ENCODE peak calls at places on chromosome 1, in seven cellular contexts. Z is RWPE1; S is CD8-positive, alpha-beta memory T cell; K is AG04450; A is heart left ventricle; Q is breast epithelium; N is A549. B is an unnamed sample.

GRCh38 chr1:41613646-41614592 is 129.4 kb upstream of the EDN2 start:
- DNase-seq in Z (peak), S (no peak), K (no peak), A (no peak), Q (no peak), N (no peak), B (no peak)

GRCh38 chr1:60345621-60346020 is 272.1 kb upstream of the C1orf87 start:
- DNase-seq in Z (no peak), S (no peak), K (no peak), A (no peak), Q (no peak), N (no peak), B (no peak)

GRCh38 chr1:45846931-45847330 is 43.5 kb downstream of the MAST2 start:
- DNase-seq in Z (no peak), S (no peak), K (no peak), A (no peak), Q (no peak), N (no peak), B (no peak)

GRCh38 chr1:36247538-36247937 is 23.3 kb downstream of the THRAP3 start:
- DNase-seq in Z (no peak), S (no peak), K (no peak), A (no peak), Q (no peak), N (no peak), B (no peak)

GRCh38 chr1:226001852-226002666 is 2.9 kb upstream of the SDE2 start:
- DNase-seq in Z (no peak), S (peak), K (no peak), A (peak), Q (peak), N (no peak), B (peak)

GRCh38 chr1:115184951-115185331 is 95.6 kb upstream of the TSPAN2 start:
- DNase-seq in Z (peak), S (no peak), K (no peak), A (no peak), Q (no peak), N (no peak), B (no peak)

GRCh38 chr1:40389234-40389815 is 15.8 kb downstream of the SMAP2 start:
- DNase-seq in Z (no peak), S (no peak), K (no peak), A (no peak), Q (no peak), N (no peak), B (no peak)

GRCh38 chr1:226436855-226437491 is 29.1 kb upstream of the PARP1 start:
- DNase-seq in Z (no peak), S (no peak), K (no peak), A (no peak), Q (peak), N (no peak), B (no peak)

GRCh38 chr1:1434812-1435093 is 737 bp upstream of the VWA1 start:
- DNase-seq in Z (no peak), S (no peak), K (no peak), A (no peak), Q (no peak), N (no peak), B (no peak)

GRCh38 chr1:226679853-226680516 is 59.1 kb downstream of the ITPKB start:
- DNase-seq in Z (peak), S (peak), K (no peak), A (peak), Q (peak), N (no peak), B (peak)

GRCh38 chr1:38121231-38121680 is 74.7 kb upstream of the POU3F1 start:
- DNase-seq in Z (no peak), S (no peak), K (no peak), A (no peak), Q (no peak), N (no peak), B (peak)

GRCh38 chr1:199931666-199932377 is 95.7 kb upstream of the NR5A2 start:
- DNase-seq in Z (no peak), S (no peak), K (no peak), A (peak), Q (no peak), N (no peak), B (peak)

GRCh38 chr1:33056426-33056825 is 19.7 kb upstream of the AK2 start:
- DNase-seq in Z (no peak), S (no peak), K (no peak), A (no peak), Q (no peak), N (no peak), B (no peak)

GRCh38 chr1:42175314-42176054 is 10.9 kb upstream of the GUCA2A start:
- DNase-seq in Z (no peak), S (no peak), K (no peak), A (no peak), Q (no peak), N (no peak), B (no peak)

DNA sequence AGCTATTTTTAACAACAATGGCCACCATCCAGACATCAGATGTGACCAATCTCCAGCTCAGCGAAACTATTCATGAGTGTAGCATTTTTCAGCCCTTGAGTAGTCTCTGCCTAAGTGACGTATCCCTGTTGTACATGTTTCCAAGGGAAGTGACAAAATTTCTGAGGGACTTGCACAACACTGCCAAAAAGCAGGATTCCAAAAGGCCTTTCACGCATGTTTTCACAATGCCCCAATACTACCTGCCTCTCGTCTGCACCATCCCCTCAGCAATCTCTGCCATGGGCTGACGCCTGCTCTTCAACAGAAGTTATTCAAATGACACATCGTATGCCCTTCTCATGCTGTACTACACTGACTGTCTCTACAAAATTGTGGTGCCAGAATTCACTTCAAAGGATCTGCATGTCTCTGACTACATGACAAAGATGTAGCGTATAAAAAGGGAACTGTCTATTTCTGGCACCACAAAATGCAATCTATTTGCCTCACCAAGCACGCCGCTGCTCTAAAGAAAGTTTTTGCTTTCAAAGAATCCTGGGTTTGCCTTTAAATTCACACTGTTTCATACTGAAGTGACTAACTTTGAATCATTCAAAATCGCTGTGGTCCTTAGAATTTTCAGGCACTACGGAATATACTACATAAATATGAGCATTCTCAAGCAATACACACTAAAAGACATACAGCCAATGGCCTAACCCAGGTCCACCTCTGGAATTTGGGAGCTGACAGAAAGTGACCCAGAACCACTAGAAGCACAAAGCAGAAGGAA is 32.9 kb downstream of the JAK1 start:
- DNase-seq in Z (no peak), S (no peak), K (peak), A (peak), Q (peak), N (no peak), B (peak)
- H3K27ac ChIP-seq in Z (no peak), S (no peak), K (peak), A (peak), Q (peak), N (peak), B (no peak)

GRCh38 chr1:9322845-9323244 is 30.2 kb downstream of the SPSB1 start:
- DNase-seq in Z (no peak), S (no peak), K (no peak), A (peak), Q (no peak), N (no peak), B (no peak)

GRCh38 chr1:9320520-9321479 is 28.1 kb downstream of the SPSB1 start:
- DNase-seq in Z (no peak), S (no peak), K (peak), A (no peak), Q (no peak), N (no peak), B (no peak)

GRCh38 chr1:9321480-9321849 is 28.8 kb downstream of the SPSB1 start:
- DNase-seq in Z (peak), S (no peak), K (peak), A (no peak), Q (no peak), N (no peak), B (no peak)

GRCh38 chr1:9319789-9320519 is 27.3 kb downstream of the SPSB1 start:
- DNase-seq in Z (no peak), S (no peak), K (no peak), A (no peak), Q (no peak), N (no peak), B (no peak)

DNA sequence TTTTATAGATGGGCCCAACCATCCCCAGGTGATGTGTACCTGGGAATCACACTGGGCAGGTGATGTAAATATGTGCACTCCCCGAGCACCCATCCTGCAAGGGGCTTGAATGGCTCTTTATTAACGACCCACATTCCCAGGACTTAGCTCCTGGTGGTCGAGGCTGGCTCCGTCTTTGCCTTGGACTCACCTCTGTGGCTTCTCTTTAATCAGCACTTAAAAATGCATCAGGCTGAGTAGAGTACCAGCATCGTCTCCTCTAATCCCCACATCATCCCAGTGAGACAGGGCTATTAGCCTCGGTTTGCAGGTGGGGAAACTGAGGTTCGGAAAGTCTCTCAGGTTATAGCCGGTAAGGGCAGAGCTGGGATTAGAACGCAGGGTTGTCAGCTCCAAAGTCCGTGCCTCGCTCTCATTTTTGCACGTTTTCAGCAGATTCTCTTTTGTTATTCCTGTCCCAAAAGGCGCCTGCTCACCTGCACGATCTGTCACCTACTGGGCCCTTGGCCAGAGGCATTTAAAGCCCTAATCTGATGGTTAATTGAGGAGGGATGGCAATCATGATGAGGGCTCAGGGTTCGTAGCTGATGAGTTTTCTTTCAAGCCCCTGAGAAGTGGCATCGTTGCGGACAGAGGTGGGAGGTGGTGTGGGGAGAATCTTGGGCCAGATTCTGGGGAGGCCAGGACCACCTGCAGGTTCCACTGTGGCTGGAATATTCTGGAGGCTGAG is 29.5 kb downstream of the SPSB1 start:
- DNase-seq in Z (no peak), S (no peak), K (no peak), A (no peak), Q (no peak), N (no peak), B (no peak)
- H3K27ac ChIP-seq in Z (peak), S (no peak), K (peak), A (peak), Q (peak), N (peak), B (no peak)

DNA sequence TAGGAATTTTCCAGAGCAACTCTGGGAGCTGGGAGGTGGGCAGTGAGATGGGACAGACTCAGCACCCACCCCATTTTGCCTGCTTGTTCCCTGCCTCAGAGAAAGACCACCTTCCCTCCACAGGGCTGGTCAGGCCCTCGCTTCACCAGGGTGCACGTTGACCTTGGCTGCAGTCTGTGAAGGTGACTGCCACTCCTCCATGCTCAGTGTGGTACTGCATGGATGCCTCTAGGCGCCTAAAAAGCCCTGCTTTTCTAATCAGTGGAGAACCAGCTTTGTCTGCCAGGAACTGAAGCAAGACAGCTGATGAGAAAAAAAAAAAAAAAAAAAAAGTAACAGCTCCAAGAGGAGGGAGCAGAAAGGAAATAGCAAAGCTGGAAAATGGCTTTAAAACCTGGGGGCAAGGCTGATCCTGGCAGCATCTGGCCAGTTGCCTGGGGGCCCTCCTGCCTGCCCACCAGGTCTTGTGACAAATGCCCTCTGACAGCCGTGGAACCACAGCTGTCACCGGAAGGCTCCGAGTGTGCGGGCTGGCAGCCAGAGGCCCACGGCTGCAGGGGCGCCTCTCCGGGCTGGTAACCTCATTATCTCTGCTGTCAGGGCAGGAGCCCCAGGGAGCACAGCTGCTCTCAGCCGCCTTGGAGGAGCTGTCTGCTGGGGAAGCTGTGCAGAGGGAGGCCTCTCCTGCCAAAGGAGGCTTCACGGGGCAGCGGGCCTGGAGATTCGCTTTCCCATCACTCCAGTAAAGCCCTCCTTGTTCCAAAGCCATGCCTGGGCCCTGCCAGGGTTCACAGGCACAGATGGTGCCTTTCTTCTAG is 13.7 kb downstream of the KIAA1614 start:
- DNase-seq in Z (no peak), S (no peak), K (no peak), A (peak), Q (no peak), N (no peak), B (peak)
- H3K27ac ChIP-seq in Z (peak), S (no peak), K (peak), A (peak), Q (peak), N (no peak), B (no peak)

GRCh38 chr1:73800376-73800775 is 397.6 kb downstream of the LRRIQ3 start:
- DNase-seq in Z (peak), S (no peak), K (no peak), A (no peak), Q (no peak), N (no peak), B (no peak)

GRCh38 chr1:73803380-73803779 is 394.6 kb downstream of the LRRIQ3 start:
- DNase-seq in Z (no peak), S (no peak), K (no peak), A (no peak), Q (no peak), N (no peak), B (no peak)

GRCh38 chr1:73801912-73802429 is 396.0 kb downstream of the LRRIQ3 start:
- DNase-seq in Z (no peak), S (no peak), K (no peak), A (no peak), Q (no peak), N (no peak), B (no peak)

DNA sequence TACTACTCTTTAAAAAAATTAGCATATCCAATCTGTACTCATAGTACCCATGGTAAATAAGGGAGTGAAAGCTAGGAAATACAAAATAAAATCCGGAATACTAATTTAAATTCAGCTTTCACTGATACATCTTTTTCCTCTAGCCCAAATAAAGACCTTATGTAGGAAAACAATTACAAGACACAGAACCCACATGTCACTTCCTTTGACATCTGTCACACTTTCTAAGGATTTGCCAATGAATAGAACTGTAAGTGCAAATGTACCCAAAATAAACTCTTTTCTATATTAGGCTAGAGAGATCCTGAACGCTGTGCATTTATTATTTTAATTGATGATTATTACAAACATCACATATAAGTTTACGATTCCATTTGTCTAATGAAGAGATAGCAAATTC is 393.0 kb downstream of the LRRIQ3 start:
- DNase-seq in Z (no peak), S (no peak), K (no peak), A (no peak), Q (no peak), N (no peak), B (no peak)
- H3K27ac ChIP-seq in Z (no peak), S (no peak), K (no peak), A (no peak), Q (no peak), N (no peak), B (no peak)

DNA sequence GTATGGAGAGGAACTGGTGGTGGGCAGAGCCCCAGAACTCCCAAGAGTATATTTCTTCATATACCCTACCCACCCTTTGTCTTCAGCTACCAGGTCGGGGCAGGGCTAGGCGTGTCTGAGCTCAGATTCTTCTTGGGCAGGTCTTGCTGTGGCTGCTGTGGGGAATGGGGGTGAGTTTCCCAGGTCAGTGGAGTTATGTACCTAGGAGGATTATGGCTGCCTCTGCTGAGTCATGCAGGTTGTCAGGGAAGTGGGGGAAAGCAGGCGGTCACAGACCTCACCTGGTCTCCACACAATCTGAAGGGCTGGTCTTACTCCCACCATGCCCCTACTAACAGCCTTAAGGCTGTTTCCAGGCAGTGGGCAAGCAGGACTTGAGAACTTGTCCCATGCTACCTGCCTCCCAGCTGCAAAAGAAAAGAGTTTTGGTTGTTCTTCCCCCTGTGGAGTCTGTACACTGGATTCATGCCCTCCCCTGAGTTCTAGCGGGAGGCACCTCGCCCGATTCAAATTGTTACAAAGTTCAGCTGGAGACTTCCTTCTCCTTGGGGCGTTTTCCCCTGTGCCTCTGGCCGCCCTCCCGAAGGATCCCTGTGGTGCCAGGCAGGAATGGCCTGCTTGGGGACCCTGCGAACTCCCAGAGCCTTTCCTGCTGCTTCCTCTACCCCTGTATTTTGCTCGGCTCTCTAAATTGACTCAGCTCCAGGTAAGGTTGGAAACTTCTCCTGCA is 58.6 kb downstream of the NPHS2 start:
- DNase-seq in Z (no peak), S (no peak), K (no peak), A (no peak), Q (no peak), N (no peak), B (no peak)
- H3K27ac ChIP-seq in Z (no peak), S (no peak), K (no peak), A (no peak), Q (no peak), N (no peak), B (no peak)

DNA sequence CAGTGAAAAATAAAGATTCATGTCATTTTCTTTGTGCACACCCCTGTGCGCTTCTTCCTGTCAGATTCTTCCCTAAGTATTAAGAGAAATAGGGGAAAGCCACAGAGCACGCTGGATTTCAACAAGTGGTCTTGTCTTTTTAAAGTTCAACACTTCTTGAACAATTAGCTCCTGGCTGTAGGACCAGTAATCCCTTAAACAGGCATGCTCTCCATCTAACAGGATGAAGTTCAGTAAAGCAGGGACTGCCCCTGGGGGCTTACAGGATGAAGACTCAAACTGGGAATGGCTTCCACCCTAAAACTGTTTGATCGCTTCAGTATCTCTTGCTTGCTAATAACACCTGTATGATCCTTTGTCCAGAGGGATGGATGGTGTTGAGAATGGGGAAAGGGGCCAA is 4.2 kb downstream of the PSMB4 start:
- DNase-seq in Z (no peak), S (no peak), K (no peak), A (no peak), Q (no peak), N (no peak), B (no peak)
- H3K27ac ChIP-seq in Z (no peak), S (no peak), K (no peak), A (no peak), Q (no peak), N (no peak), B (no peak)

GRCh38 chr1:216653001-216653400 is 70.2 kb downstream of the ESRRG start:
- DNase-seq in Z (no peak), S (no peak), K (no peak), A (no peak), Q (no peak), N (no peak), B (no peak)
- H3K27ac ChIP-seq in Z (no peak), S (no peak), K (no peak), A (no peak), Q (no peak), N (no peak), B (no peak)

GRCh38 chr1:51679435-51679834 is 62.5 kb downstream of the OSBPL9 start:
- DNase-seq in Z (peak), S (no peak), K (no peak), A (no peak), Q (no peak), N (no peak), B (no peak)

GRCh38 chr1:51689643-51690042 is 72.8 kb downstream of the OSBPL9 start:
- DNase-seq in Z (no peak), S (no peak), K (no peak), A (no peak), Q (no peak), N (no peak), B (no peak)

GRCh38 chr1:51689073-51689435 is 72.2 kb downstream of the OSBPL9 start:
- DNase-seq in Z (no peak), S (no peak), K (no peak), A (no peak), Q (no peak), N (no peak), B (no peak)

GRCh38 chr1:51686450-51686849 is 69.6 kb downstream of the OSBPL9 start:
- DNase-seq in Z (peak), S (no peak), K (no peak), A (no peak), Q (no peak), N (no peak), B (no peak)

DNA sequence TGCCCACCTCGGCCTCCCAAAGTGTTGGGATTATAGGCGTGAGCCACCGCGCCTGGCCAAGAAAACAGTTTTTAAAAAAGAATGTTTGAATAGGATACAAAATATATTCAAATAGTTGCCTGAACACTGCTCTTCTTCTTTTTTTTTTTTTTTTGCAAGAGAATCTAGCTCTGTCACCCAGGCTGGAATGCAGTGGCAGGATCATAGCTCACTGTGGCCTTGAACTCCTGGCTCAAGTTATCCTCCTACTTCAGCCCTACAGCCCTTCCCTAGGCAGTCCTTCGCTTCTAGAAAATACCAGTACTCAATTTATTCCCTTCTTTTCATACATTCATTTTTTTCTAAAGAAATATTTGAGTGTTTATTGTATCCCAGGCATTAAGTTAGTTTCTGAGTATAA is 67.9 kb downstream of the OSBPL9 start:
- DNase-seq in Z (no peak), S (no peak), K (no peak), A (no peak), Q (no peak), N (no peak), B (no peak)
- H3K27ac ChIP-seq in Z (no peak), S (no peak), K (no peak), A (no peak), Q (no peak), N (no peak), B (no peak)

B was measured in HL-60.